ENCODE peak calls at places on chromosomes 11 and 22, in five cellular contexts. Z is right lobe of liver, P is foreskin melanocyte, C is EL, E is T follicular helper cell. M is an unnamed sample.
A peak's percentile ranks its signal among the peaks of the same experiment; 100 is the strongest.

GRCh38 chr11:19229671-19230070 is 11.1 kb downstream of the E2F8 start:
- DNase-seq in Z (no peak), P (no peak), C (no peak), E (no peak), M (no peak)

GRCh38 chr22:39917091-39917703 is 16.3 kb downstream of the GRAP2 start:
- DNase-seq in Z (no peak), P (no peak), C (no peak), E (no peak), M (no peak)

GRCh38 chr11:108228236-108228635 is 5.4 kb downstream of the ATM start:
- DNase-seq in Z (no peak), P (no peak), C (no peak), E (no peak), M (no peak)

GRCh38 chr11:122317337-122317736 is 201.3 kb upstream of the BLID start:
- DNase-seq in Z (no peak), P (no peak), C (peak; percentile 3), E (no peak), M (no peak)

GRCh38 chr11:84899740-84900139 is 727.4 kb downstream of the DLG2 start:
- DNase-seq in Z (no peak), P (no peak), C (peak; percentile 51), E (no peak), M (no peak)

GRCh38 chr22:46471901-46472721 is 65.3 kb downstream of the CELSR1 start:
- DNase-seq in Z (no peak), P (no peak), C (no peak), E (no peak), M (no peak)

GRCh38 chr11:1335811-1336761 is 26.7 kb upstream of the TOLLIP start:
- DNase-seq in Z (peak; percentile 71), P (peak; percentile 25), C (peak; percentile 46), E (peak; percentile 52), M (peak; percentile 58)

GRCh38 chr11:9677951-9678350 is 14.1 kb downstream of the SWAP70 start:
- DNase-seq in Z (no peak), P (no peak), C (no peak), E (no peak), M (no peak)

GRCh38 chr11:93116641-93117577 is 80.9 kb downstream of the SLC36A4 start:
- DNase-seq in Z (no peak), P (no peak), C (no peak), E (no peak), M (no peak)

GRCh38 chr11:109374441-109374840 is 47.5 kb upstream of the C11orf87 start:
- DNase-seq in Z (no peak), P (no peak), C (no peak), E (no peak), M (no peak)

GRCh38 chr22:42633013-42633412 is 7.4 kb downstream of the ATP5MGL start:
- DNase-seq in Z (no peak), P (no peak), C (no peak), E (no peak), M (no peak)

GRCh38 chr22:45512363-45512762 is 9.7 kb downstream of the FBLN1 start:
- DNase-seq in Z (no peak), P (no peak), C (no peak), E (no peak), M (no peak)

GRCh38 chr11:67354314-67355022 is 1.1 kb upstream of the POLD4 start:
- DNase-seq in Z (peak; percentile 85), P (peak; percentile 70), C (peak; percentile 97), E (no peak), M (peak; percentile 14)

M was measured in KBM-7.